ENCODE peak calls at places on chromosomes 12 and 14, in seven cellular contexts. One of them, this sample, is unnamed.

GRCh38 chr14:42229294-42229693 is 622.6 kb downstream of the LRFN5 start:
- DNase-seq in HCT116: no peak
- DNase-seq in esophagus muscularis mucosa: no peak
- DNase-seq in spleen: no peak
- DNase-seq in testis: no peak
- DNase-seq in ovary: no peak
- DNase-seq in IMR-90: no peak
- DNase-seq in this sample: no peak

GRCh38 chr12:76247992-76248391 is 100.2 kb downstream of the BBS10 start:
- DNase-seq in HCT116: no peak
- DNase-seq in esophagus muscularis mucosa: peak
- DNase-seq in testis: no peak
- DNase-seq in ovary: no peak
- DNase-seq in IMR-90: no peak
- DNase-seq in spleen: no peak
- DNase-seq in this sample: no peak

GRCh38 chr14:101867854-101868253 is 96.5 kb upstream of the DYNC1H1 start:
- DNase-seq in ovary: no peak
- DNase-seq in spleen: peak
- DNase-seq in HCT116: no peak
- DNase-seq in esophagus muscularis mucosa: no peak
- DNase-seq in IMR-90: no peak
- DNase-seq in testis: no peak
- DNase-seq in this sample: no peak

GRCh38 chr12:98503593-98504367 is 11.6 kb upstream of the TMPO start:
- DNase-seq in spleen: peak
- DNase-seq in HCT116: peak
- DNase-seq in ovary: peak
- DNase-seq in testis: peak
- DNase-seq in esophagus muscularis mucosa: peak
- DNase-seq in IMR-90: peak
- DNase-seq in this sample: peak

GRCh38 chr14:95784137-95784536 is 70.2 kb upstream of the TCL1A start:
- DNase-seq in esophagus muscularis mucosa: no peak
- DNase-seq in testis: no peak
- DNase-seq in spleen: no peak
- DNase-seq in ovary: no peak
- DNase-seq in IMR-90: peak
- DNase-seq in HCT116: no peak
- DNase-seq in this sample: no peak

GRCh38 chr12:132257206-132257954 is 72.0 kb downstream of the GALNT9 start:
- DNase-seq in testis: no peak
- DNase-seq in ovary: no peak
- DNase-seq in HCT116: no peak
- DNase-seq in IMR-90: no peak
- DNase-seq in esophagus muscularis mucosa: no peak
- DNase-seq in spleen: no peak
- DNase-seq in this sample: no peak

GRCh38 chr12:6647083-6647604 is at the start of gene ACRBP:
- DNase-seq in ovary: peak
- DNase-seq in spleen: peak
- DNase-seq in testis: peak
- DNase-seq in IMR-90: peak
- DNase-seq in HCT116: no peak
- DNase-seq in esophagus muscularis mucosa: no peak
- DNase-seq in this sample: no peak

GRCh38 chr14:51087024-51087423 is 7.9 kb downstream of the TRIM9 start:
- DNase-seq in testis: no peak
- DNase-seq in HCT116: peak
- DNase-seq in ovary: no peak
- DNase-seq in esophagus muscularis mucosa: no peak
- DNase-seq in IMR-90: no peak
- DNase-seq in spleen: no peak
- DNase-seq in this sample: no peak

GRCh38 chr12:111276189-111276588 is 92.7 kb downstream of the PHETA1 start:
- DNase-seq in spleen: no peak
- DNase-seq in ovary: no peak
- DNase-seq in testis: no peak
- DNase-seq in esophagus muscularis mucosa: no peak
- DNase-seq in HCT116: no peak
- DNase-seq in IMR-90: peak
- DNase-seq in this sample: no peak

GRCh38 chr12:41334390-41334789 is 146.3 kb downstream of the PDZRN4 start:
- DNase-seq in HCT116: no peak
- DNase-seq in ovary: no peak
- DNase-seq in esophagus muscularis mucosa: no peak
- DNase-seq in testis: no peak
- DNase-seq in spleen: no peak
- DNase-seq in IMR-90: no peak
- DNase-seq in this sample: no peak
- TF ChIP-seq POLR2A in HCT116: no peak
- TF ChIP-seq POLR2A in ovary: no peak
- TF ChIP-seq POLR2A in esophagus muscularis mucosa: no peak
- TF ChIP-seq POLR2A in testis: no peak
- TF ChIP-seq POLR2A in spleen: no peak
- TF ChIP-seq POLR2A in IMR-90: no peak
- TF ChIP-seq POLR2A in this sample: no peak

DNA sequence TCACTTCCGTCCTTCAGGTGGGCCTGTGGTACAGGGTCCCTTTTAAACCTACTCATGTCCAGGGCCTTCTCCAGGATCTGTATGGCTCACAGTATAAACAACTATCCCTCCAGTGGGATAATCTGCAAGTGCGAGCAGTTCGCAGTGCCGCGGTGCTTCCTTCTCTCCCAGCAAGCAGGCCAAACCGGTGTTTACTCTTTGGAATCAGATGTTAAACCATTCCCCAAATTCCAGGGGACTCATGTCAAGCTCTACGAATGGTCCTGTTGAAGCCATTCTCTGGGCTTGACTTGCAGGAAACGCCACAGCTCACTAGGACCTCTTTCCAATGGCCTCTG is 59.6 kb downstream of the OR11H12 start:
- DNase-seq in testis: no peak
- DNase-seq in IMR-90: no peak
- DNase-seq in HCT116: no peak
- DNase-seq in spleen: no peak
- DNase-seq in ovary: no peak
- DNase-seq in esophagus muscularis mucosa: no peak
- DNase-seq in this sample: no peak
- TF ChIP-seq POLR2A in testis: no peak
- TF ChIP-seq POLR2A in IMR-90: no peak
- TF ChIP-seq POLR2A in HCT116: no peak
- TF ChIP-seq POLR2A in spleen: no peak
- TF ChIP-seq POLR2A in ovary: no peak
- TF ChIP-seq POLR2A in esophagus muscularis mucosa: no peak
- TF ChIP-seq POLR2A in this sample: no peak

GRCh38 chr12:108691154-108691994 is 39.9 kb downstream of the CORO1C start:
- DNase-seq in spleen: peak
- DNase-seq in ovary: peak
- DNase-seq in testis: peak
- DNase-seq in IMR-90: peak
- DNase-seq in esophagus muscularis mucosa: peak
- DNase-seq in HCT116: peak
- DNase-seq in this sample: peak
- TF ChIP-seq POLR2A in spleen: no peak
- TF ChIP-seq POLR2A in ovary: no peak
- TF ChIP-seq POLR2A in testis: no peak
- TF ChIP-seq POLR2A in IMR-90: peak
- TF ChIP-seq POLR2A in esophagus muscularis mucosa: peak
- TF ChIP-seq POLR2A in HCT116: no peak
- TF ChIP-seq POLR2A in this sample: peak

DNA sequence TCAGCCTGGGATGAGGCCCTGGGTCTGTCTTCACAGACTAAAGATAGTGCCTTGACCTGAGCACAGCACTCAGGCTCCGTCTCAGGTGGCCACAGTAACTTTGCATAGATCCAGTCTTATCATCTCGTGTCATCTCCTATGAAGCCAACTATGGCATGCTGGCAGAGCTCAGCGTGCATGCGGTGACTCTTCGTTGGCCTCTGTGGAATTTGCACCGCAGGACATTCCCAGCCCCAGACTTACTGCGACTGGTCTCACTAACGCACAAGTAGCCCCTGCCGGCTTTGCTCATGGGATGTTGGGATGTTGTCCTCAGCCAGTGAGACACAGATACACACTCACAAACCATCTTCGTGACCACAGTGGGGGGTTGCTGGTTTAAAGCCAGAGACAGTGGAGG is 199.6 kb downstream of the CHST11 start:
- DNase-seq in spleen: no peak
- DNase-seq in esophagus muscularis mucosa: no peak
- DNase-seq in IMR-90: no peak
- DNase-seq in ovary: no peak
- DNase-seq in HCT116: no peak
- DNase-seq in testis: no peak
- DNase-seq in this sample: no peak
- TF ChIP-seq POLR2A in spleen: no peak
- TF ChIP-seq POLR2A in esophagus muscularis mucosa: no peak
- TF ChIP-seq POLR2A in IMR-90: no peak
- TF ChIP-seq POLR2A in ovary: no peak
- TF ChIP-seq POLR2A in HCT116: no peak
- TF ChIP-seq POLR2A in testis: no peak
- TF ChIP-seq POLR2A in this sample: no peak

DNA sequence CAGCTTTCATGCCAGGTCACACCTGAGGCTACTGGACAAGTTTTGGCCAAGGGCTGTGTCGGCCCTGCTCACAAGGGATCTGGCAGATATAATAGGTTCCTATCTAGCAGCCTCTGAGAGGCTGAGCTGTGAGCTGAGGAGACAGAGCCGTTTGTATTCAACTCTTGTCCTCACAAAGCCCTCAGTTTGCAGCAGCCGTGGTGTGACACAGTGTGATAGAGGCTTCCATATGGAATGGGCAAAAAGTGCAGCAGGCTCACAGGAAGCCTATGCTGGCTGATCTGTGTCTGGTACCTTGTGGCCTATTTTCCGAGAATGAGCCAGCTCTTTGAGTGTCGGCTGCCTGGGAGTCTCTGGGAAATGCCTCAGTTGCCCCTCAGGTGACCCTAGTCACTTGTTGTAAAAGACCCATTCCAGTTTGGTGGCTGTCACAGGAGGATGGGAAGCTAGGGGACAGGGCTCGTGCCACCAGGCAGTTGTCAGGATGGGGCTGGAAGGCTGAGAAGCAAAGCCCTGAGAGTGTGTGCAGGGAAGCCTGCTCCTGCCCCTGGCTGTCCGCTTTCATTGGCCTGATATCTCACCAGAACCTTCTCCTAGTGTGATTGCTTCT is 16.1 kb downstream of the VRTN start:
- DNase-seq in HCT116: no peak
- DNase-seq in ovary: no peak
- DNase-seq in spleen: no peak
- DNase-seq in IMR-90: no peak
- DNase-seq in esophagus muscularis mucosa: no peak
- DNase-seq in testis: no peak
- DNase-seq in this sample: no peak
- TF ChIP-seq POLR2A in HCT116: no peak
- TF ChIP-seq POLR2A in ovary: no peak
- TF ChIP-seq POLR2A in spleen: no peak
- TF ChIP-seq POLR2A in IMR-90: no peak
- TF ChIP-seq POLR2A in esophagus muscularis mucosa: no peak
- TF ChIP-seq POLR2A in testis: no peak
- TF ChIP-seq POLR2A in this sample: no peak

GRCh38 chr12:40105515-40106201 is at the start of gene SLC2A13:
- DNase-seq in ovary: peak
- DNase-seq in IMR-90: peak
- DNase-seq in esophagus muscularis mucosa: peak
- DNase-seq in testis: peak
- DNase-seq in spleen: peak
- DNase-seq in HCT116: peak
- DNase-seq in this sample: no peak
- TF ChIP-seq POLR2A in ovary: peak
- TF ChIP-seq POLR2A in IMR-90: peak
- TF ChIP-seq POLR2A in esophagus muscularis mucosa: peak
- TF ChIP-seq POLR2A in testis: peak
- TF ChIP-seq POLR2A in spleen: no peak
- TF ChIP-seq POLR2A in HCT116: no peak
- TF ChIP-seq POLR2A in this sample: no peak

GRCh38 chr12:46365951-46366379 is 6.6 kb downstream of the SLC38A2 start:
- DNase-seq in HCT116: no peak
- DNase-seq in IMR-90: no peak
- DNase-seq in esophagus muscularis mucosa: no peak
- DNase-seq in testis: no peak
- DNase-seq in ovary: no peak
- DNase-seq in spleen: no peak
- DNase-seq in this sample: no peak
- TF ChIP-seq POLR2A in HCT116: no peak
- TF ChIP-seq POLR2A in IMR-90: no peak
- TF ChIP-seq POLR2A in esophagus muscularis mucosa: no peak
- TF ChIP-seq POLR2A in testis: no peak
- TF ChIP-seq POLR2A in ovary: no peak
- TF ChIP-seq POLR2A in spleen: no peak
- TF ChIP-seq POLR2A in this sample: no peak

This sample was measured in vagina.